ENCODE peak calls at places on chromosomes 13 and 19, in eight cellular contexts. J is iPS DF 6.9, V is stromal cell of bone marrow, O is lower leg skin, C is endothelial cell, N is substantia nigra, Q is HFFc6, S is keratinocyte. M is an unnamed sample.

GRCh38 chr19:10424011-10424637 is 3.8 kb downstream of the PDE4A start:
- DNase-seq in J (no peak), V (no peak), O (no peak), C (peak), N (no peak), Q (peak), S (no peak), M (peak)

GRCh38 chr13:35496011-35496410 is 19.5 kb upstream of the MAB21L1 start:
- DNase-seq in J (no peak), V (no peak), O (no peak), C (no peak), N (no peak), Q (no peak), S (no peak), M (no peak)

GRCh38 chr13:76852991-76853390 is 33.2 kb downstream of the KCTD12 start:
- DNase-seq in J (no peak), V (no peak), O (peak), C (no peak), N (no peak), Q (peak), S (no peak), M (no peak)

GRCh38 chr13:111448504-111448903 is 128.1 kb downstream of the TEX29 start:
- DNase-seq in J (no peak), V (no peak), O (no peak), C (no peak), N (no peak), Q (no peak), S (no peak), M (no peak)

GRCh38 chr13:39641645-39642044 is 13.8 kb upstream of the COG6 start:
- DNase-seq in J (no peak), V (no peak), O (no peak), C (no peak), N (no peak), Q (no peak), S (no peak), M (no peak)

GRCh38 chr19:35138305-35138799 is 272 bp upstream of the FXYD1 start:
- DNase-seq in J (no peak), V (no peak), O (no peak), C (no peak), N (no peak), Q (no peak), S (no peak), M (no peak)

GRCh38 chr19:2478756-2479555 is 3.0 kb downstream of the GADD45B start:
- DNase-seq in J (no peak), V (no peak), O (peak), C (no peak), N (no peak), Q (peak), S (no peak), M (no peak)

GRCh38 chr13:99857738-99858137 is 113.8 kb downstream of the ZIC5 start:
- DNase-seq in J (no peak), V (no peak), O (no peak), C (no peak), N (no peak), Q (no peak), S (no peak), M (no peak)

GRCh38 chr19:1213391-1214286 is 8.1 kb downstream of the STK11 start:
- DNase-seq in J (no peak), V (peak), O (peak), C (peak), N (no peak), Q (peak), S (peak), M (no peak)

GRCh38 chr13:59696229-59696628 is 467.5 kb downstream of the DIAPH3 start:
- DNase-seq in J (no peak), V (no peak), O (no peak), C (no peak), N (no peak), Q (no peak), S (no peak), M (no peak)

GRCh38 chr19:39407394-39407643 is 672 bp downstream of the ZFP36 start:
- DNase-seq in J (no peak), V (no peak), O (no peak), C (no peak), N (no peak), Q (no peak), S (no peak), M (no peak)

GRCh38 chr19:17582613-17583012 is 27.2 kb downstream of the COLGALT1 start:
- DNase-seq in J (no peak), V (no peak), O (no peak), C (no peak), N (no peak), Q (no peak), S (no peak), M (no peak)

GRCh38 chr13:113856716-113857065 is 7.2 kb downstream of the GAS6 start:
- DNase-seq in J (no peak), V (peak), O (no peak), C (no peak), N (no peak), Q (peak), S (no peak), M (no peak)

GRCh38 chr13:40666905-40667621 is 622 bp upstream of the FOXO1 start:
- DNase-seq in J (no peak), V (no peak), O (peak), C (peak), N (peak), Q (no peak), S (no peak), M (peak)

GRCh38 chr19:958967-959685 is 25.0 kb upstream of the WDR18 start:
- DNase-seq in J (no peak), V (no peak), O (no peak), C (no peak), N (no peak), Q (peak), S (no peak), M (peak)

M was measured in K562.